ENCODE peak calls at places on chromosomes 4 and X, in six cellular contexts. One of them, this sample, is unnamed.
A peak's percentile ranks its signal among the peaks of the same experiment; 100 is the strongest.

GRCh38 chr4:76800902-76801301 is 97.0 kb downstream of the SOWAHB start:
- DNase-seq in activated T-helper 1 cell treated with Interleukin-2 at 50 U/mL for 16 hours: no peak
- DNase-seq in skeletal muscle cell: no peak
- DNase-seq in fibroblast of the aortic adventitia: no peak
- DNase-seq in RWPE2: no peak
- DNase-seq in T-helper 2 cell: no peak
- DNase-seq in this sample: no peak

GRCh38 chrX:48493890-48494364 is 14.9 kb upstream of the PORCN start:
- DNase-seq in fibroblast of the aortic adventitia: peak; percentile 55
- DNase-seq in T-helper 2 cell: no peak
- DNase-seq in RWPE2: no peak
- DNase-seq in skeletal muscle cell: no peak
- DNase-seq in activated T-helper 1 cell treated with Interleukin-2 at 50 U/mL for 16 hours: no peak
- DNase-seq in this sample: no peak

GRCh38 chr4:93267747-93268146 is 560.8 kb upstream of the ATOH1 start:
- DNase-seq in T-helper 2 cell: no peak
- DNase-seq in skeletal muscle cell: no peak
- DNase-seq in fibroblast of the aortic adventitia: no peak
- DNase-seq in RWPE2: no peak
- DNase-seq in activated T-helper 1 cell treated with Interleukin-2 at 50 U/mL for 16 hours: no peak
- DNase-seq in this sample: no peak

GRCh38 chr4:98939892-98940298 is 11.0 kb upstream of the EIF4E start:
- DNase-seq in RWPE2: no peak
- DNase-seq in fibroblast of the aortic adventitia: peak; percentile 88
- DNase-seq in skeletal muscle cell: peak; percentile 32
- DNase-seq in T-helper 2 cell: no peak
- DNase-seq in activated T-helper 1 cell treated with Interleukin-2 at 50 U/mL for 16 hours: no peak
- DNase-seq in this sample: no peak

GRCh38 chr4:165560941-165561340 is 182.1 kb downstream of the CPE start:
- DNase-seq in skeletal muscle cell: peak; percentile 27
- DNase-seq in T-helper 2 cell: no peak
- DNase-seq in fibroblast of the aortic adventitia: peak; percentile 46
- DNase-seq in RWPE2: no peak
- DNase-seq in activated T-helper 1 cell treated with Interleukin-2 at 50 U/mL for 16 hours: no peak
- DNase-seq in this sample: no peak

GRCh38 chr4:1049591-1049905 is 38.1 kb downstream of the FGFRL1 start:
- DNase-seq in RWPE2: peak; percentile 61
- DNase-seq in skeletal muscle cell: no peak
- DNase-seq in T-helper 2 cell: no peak
- DNase-seq in activated T-helper 1 cell treated with Interleukin-2 at 50 U/mL for 16 hours: no peak
- DNase-seq in fibroblast of the aortic adventitia: no peak
- DNase-seq in this sample: no peak

GRCh38 chr4:110953191-110953590 is 330.3 kb upstream of the PITX2 start:
- DNase-seq in activated T-helper 1 cell treated with Interleukin-2 at 50 U/mL for 16 hours: no peak
- DNase-seq in RWPE2: no peak
- DNase-seq in skeletal muscle cell: no peak
- DNase-seq in T-helper 2 cell: no peak
- DNase-seq in fibroblast of the aortic adventitia: peak; percentile 10
- DNase-seq in this sample: no peak

GRCh38 chr4:119731146-119731742 is 102.6 kb upstream of the PDE5A start:
- DNase-seq in T-helper 2 cell: no peak
- DNase-seq in skeletal muscle cell: no peak
- DNase-seq in fibroblast of the aortic adventitia: peak; percentile 37
- DNase-seq in RWPE2: no peak
- DNase-seq in activated T-helper 1 cell treated with Interleukin-2 at 50 U/mL for 16 hours: no peak
- DNase-seq in this sample: no peak

GRCh38 chr4:31059753-31060522 is 339.8 kb downstream of the PCDH7 start:
- DNase-seq in T-helper 2 cell: no peak
- DNase-seq in activated T-helper 1 cell treated with Interleukin-2 at 50 U/mL for 16 hours: no peak
- DNase-seq in skeletal muscle cell: no peak
- DNase-seq in fibroblast of the aortic adventitia: peak; percentile 57
- DNase-seq in RWPE2: no peak
- DNase-seq in this sample: no peak

GRCh38 chr4:130530505-130530904 is 1434.6 kb downstream of the C4orf33 start:
- DNase-seq in skeletal muscle cell: no peak
- DNase-seq in RWPE2: no peak
- DNase-seq in activated T-helper 1 cell treated with Interleukin-2 at 50 U/mL for 16 hours: no peak
- DNase-seq in T-helper 2 cell: no peak
- DNase-seq in fibroblast of the aortic adventitia: no peak
- DNase-seq in this sample: no peak

GRCh38 chr4:174138616-174139015 is 144.9 kb downstream of the FBXO8 start:
- DNase-seq in skeletal muscle cell: no peak
- DNase-seq in activated T-helper 1 cell treated with Interleukin-2 at 50 U/mL for 16 hours: no peak
- DNase-seq in fibroblast of the aortic adventitia: peak; percentile 37
- DNase-seq in T-helper 2 cell: no peak
- DNase-seq in RWPE2: no peak
- DNase-seq in this sample: no peak

GRCh38 chr4:73891739-73892405 is 22.7 kb downstream of the CXCL1 start:
- DNase-seq in fibroblast of the aortic adventitia: peak; percentile 97
- DNase-seq in skeletal muscle cell: peak; percentile 86
- DNase-seq in RWPE2: no peak
- DNase-seq in T-helper 2 cell: no peak
- DNase-seq in activated T-helper 1 cell treated with Interleukin-2 at 50 U/mL for 16 hours: no peak
- DNase-seq in this sample: no peak

GRCh38 chrX:12236156-12236555 is 97.9 kb downstream of the FRMPD4 start:
- DNase-seq in activated T-helper 1 cell treated with Interleukin-2 at 50 U/mL for 16 hours: no peak
- DNase-seq in skeletal muscle cell: no peak
- DNase-seq in RWPE2: no peak
- DNase-seq in T-helper 2 cell: no peak
- DNase-seq in fibroblast of the aortic adventitia: no peak
- DNase-seq in this sample: no peak

GRCh38 chr4:32037391-32037790 is 1317.2 kb downstream of the PCDH7 start:
- DNase-seq in skeletal muscle cell: no peak
- DNase-seq in T-helper 2 cell: no peak
- DNase-seq in fibroblast of the aortic adventitia: no peak
- DNase-seq in activated T-helper 1 cell treated with Interleukin-2 at 50 U/mL for 16 hours: no peak
- DNase-seq in RWPE2: no peak
- DNase-seq in this sample: no peak

GRCh38 chr4:54091637-54092404 is 8.1 kb upstream of the GSX2 start:
- DNase-seq in skeletal muscle cell: no peak
- DNase-seq in fibroblast of the aortic adventitia: peak; percentile 82
- DNase-seq in T-helper 2 cell: peak; percentile 64
- DNase-seq in RWPE2: no peak
- DNase-seq in activated T-helper 1 cell treated with Interleukin-2 at 50 U/mL for 16 hours: peak; percentile 71
- DNase-seq in this sample: peak; percentile 78

GRCh38 chrX:133897593-133898163 is 87.7 kb downstream of the GPC3 start:
- DNase-seq in RWPE2: no peak
- DNase-seq in activated T-helper 1 cell treated with Interleukin-2 at 50 U/mL for 16 hours: no peak
- DNase-seq in T-helper 2 cell: no peak
- DNase-seq in skeletal muscle cell: no peak
- DNase-seq in fibroblast of the aortic adventitia: no peak
- DNase-seq in this sample: no peak

GRCh38 chrX:1248381-1249061 is 20.1 kb upstream of the CSF2RA start:
- DNase-seq in skeletal muscle cell: no peak
- DNase-seq in T-helper 2 cell: no peak
- DNase-seq in activated T-helper 1 cell treated with Interleukin-2 at 50 U/mL for 16 hours: no peak
- DNase-seq in fibroblast of the aortic adventitia: no peak
- DNase-seq in RWPE2: no peak
- DNase-seq in this sample: no peak

GRCh38 chr4:78584863-78585576 is 33.5 kb downstream of the ANXA3 start:
- DNase-seq in skeletal muscle cell: no peak
- DNase-seq in RWPE2: no peak
- DNase-seq in T-helper 2 cell: no peak
- DNase-seq in activated T-helper 1 cell treated with Interleukin-2 at 50 U/mL for 16 hours: no peak
- DNase-seq in fibroblast of the aortic adventitia: peak; percentile 40
- DNase-seq in this sample: no peak

GRCh38 chrX:41010188-41010846 is 74.9 kb upstream of the USP9X start:
- DNase-seq in activated T-helper 1 cell treated with Interleukin-2 at 50 U/mL for 16 hours: peak; percentile 14
- DNase-seq in fibroblast of the aortic adventitia: peak; percentile 95
- DNase-seq in RWPE2: peak; percentile 72
- DNase-seq in T-helper 2 cell: no peak
- DNase-seq in skeletal muscle cell: peak; percentile 88
- DNase-seq in this sample: peak; percentile 2

GRCh38 chrX:41412261-41413167 is 34.6 kb upstream of the NYX start:
- DNase-seq in RWPE2: no peak
- DNase-seq in fibroblast of the aortic adventitia: no peak
- DNase-seq in skeletal muscle cell: no peak
- DNase-seq in activated T-helper 1 cell treated with Interleukin-2 at 50 U/mL for 16 hours: no peak
- DNase-seq in T-helper 2 cell: no peak
- DNase-seq in this sample: no peak

GRCh38 chr4:41144812-41145211 is 69.5 kb downstream of the APBB2 start:
- DNase-seq in fibroblast of the aortic adventitia: no peak
- DNase-seq in activated T-helper 1 cell treated with Interleukin-2 at 50 U/mL for 16 hours: no peak
- DNase-seq in RWPE2: no peak
- DNase-seq in T-helper 2 cell: no peak
- DNase-seq in skeletal muscle cell: no peak
- DNase-seq in this sample: no peak

GRCh38 chrX:73855546-73855945 is 292.5 kb downstream of the CHIC1 start:
- DNase-seq in fibroblast of the aortic adventitia: peak; percentile 85
- DNase-seq in T-helper 2 cell: peak; percentile 33
- DNase-seq in skeletal muscle cell: peak; percentile 7
- DNase-seq in RWPE2: no peak
- DNase-seq in activated T-helper 1 cell treated with Interleukin-2 at 50 U/mL for 16 hours: peak; percentile 53
- DNase-seq in this sample: peak; percentile 66

GRCh38 chrX:72295745-72296144 is 10.0 kb downstream of the CITED1 start:
- DNase-seq in fibroblast of the aortic adventitia: no peak
- DNase-seq in T-helper 2 cell: no peak
- DNase-seq in activated T-helper 1 cell treated with Interleukin-2 at 50 U/mL for 16 hours: no peak
- DNase-seq in skeletal muscle cell: no peak
- DNase-seq in RWPE2: no peak
- DNase-seq in this sample: no peak

GRCh38 chr4:105304085-105304484 is 157.4 kb downstream of the TET2 start:
- DNase-seq in T-helper 2 cell: no peak
- DNase-seq in skeletal muscle cell: no peak
- DNase-seq in activated T-helper 1 cell treated with Interleukin-2 at 50 U/mL for 16 hours: no peak
- DNase-seq in fibroblast of the aortic adventitia: no peak
- DNase-seq in RWPE2: no peak
- DNase-seq in this sample: no peak

GRCh38 chr4:148359769-148360168 is 82.4 kb downstream of the NR3C2 start:
- DNase-seq in fibroblast of the aortic adventitia: no peak
- DNase-seq in RWPE2: no peak
- DNase-seq in activated T-helper 1 cell treated with Interleukin-2 at 50 U/mL for 16 hours: no peak
- DNase-seq in skeletal muscle cell: no peak
- DNase-seq in T-helper 2 cell: no peak
- DNase-seq in this sample: no peak

GRCh38 chr4:151462554-151462953 is 53.6 kb downstream of the FHIP1A start:
- DNase-seq in activated T-helper 1 cell treated with Interleukin-2 at 50 U/mL for 16 hours: no peak
- DNase-seq in skeletal muscle cell: no peak
- DNase-seq in RWPE2: no peak
- DNase-seq in T-helper 2 cell: no peak
- DNase-seq in fibroblast of the aortic adventitia: no peak
- DNase-seq in this sample: no peak

GRCh38 chr4:186695392-186695791 is 28.3 kb downstream of the FAT1 start:
- DNase-seq in RWPE2: no peak
- DNase-seq in fibroblast of the aortic adventitia: no peak
- DNase-seq in activated T-helper 1 cell treated with Interleukin-2 at 50 U/mL for 16 hours: no peak
- DNase-seq in skeletal muscle cell: no peak
- DNase-seq in T-helper 2 cell: no peak
- DNase-seq in this sample: no peak

GRCh38 chr4:171846232-171846631 is 33.0 kb downstream of the GALNTL6 start:
- DNase-seq in skeletal muscle cell: no peak
- DNase-seq in fibroblast of the aortic adventitia: no peak
- DNase-seq in RWPE2: no peak
- DNase-seq in activated T-helper 1 cell treated with Interleukin-2 at 50 U/mL for 16 hours: no peak
- DNase-seq in T-helper 2 cell: no peak
- DNase-seq in this sample: no peak

GRCh38 chr4:125728568-125728967 is 413.8 kb downstream of the FAT4 start:
- DNase-seq in skeletal muscle cell: peak; percentile 92
- DNase-seq in RWPE2: peak; percentile 70
- DNase-seq in fibroblast of the aortic adventitia: peak; percentile 96
- DNase-seq in activated T-helper 1 cell treated with Interleukin-2 at 50 U/mL for 16 hours: no peak
- DNase-seq in T-helper 2 cell: no peak
- DNase-seq in this sample: no peak

GRCh38 chr4:105666693-105667092 is 41.8 kb downstream of the INTS12 start:
- DNase-seq in RWPE2: no peak
- DNase-seq in T-helper 2 cell: no peak
- DNase-seq in activated T-helper 1 cell treated with Interleukin-2 at 50 U/mL for 16 hours: no peak
- DNase-seq in skeletal muscle cell: peak; percentile 5
- DNase-seq in fibroblast of the aortic adventitia: peak; percentile 10
- DNase-seq in this sample: no peak

GRCh38 chr4:147447820-147448219 is 33.1 kb upstream of the EDNRA start:
- DNase-seq in skeletal muscle cell: no peak
- DNase-seq in activated T-helper 1 cell treated with Interleukin-2 at 50 U/mL for 16 hours: no peak
- DNase-seq in T-helper 2 cell: no peak
- DNase-seq in RWPE2: no peak
- DNase-seq in fibroblast of the aortic adventitia: no peak
- DNase-seq in this sample: no peak

This sample was measured in CD8-positive, alpha-beta memory T cell.